ENCODE peak calls at places on chromosomes 2 and 18, in seven cellular contexts. K is neural progenitor cell, X is K562, L is cardiac fibroblast, V is BE2C, H is stomach, D is cardiac muscle cell. N is an unnamed sample.

GRCh38 chr2:48356701-48357322 is 173.1 kb upstream of the STON1 start:
- DNase-seq in V (peak; percentile 6), D (peak; percentile 80), X (no peak), K (no peak), H (no peak), L (peak; percentile 43), N (no peak)

GRCh38 chr2:31725444-31725843 is 144.7 kb upstream of the SRD5A2 start:
- DNase-seq in L (no peak), X (no peak), K (no peak), H (no peak), D (no peak), V (no peak), N (no peak)

GRCh38 chr2:64325477-64325851 is 128.5 kb upstream of the LGALSL start:
- DNase-seq in D (no peak), L (peak; percentile 46), H (no peak), V (no peak), X (no peak), K (no peak), N (no peak)

GRCh38 chr2:158688722-158689121 is 106.4 kb upstream of the DAPL1 start:
- DNase-seq in D (peak; percentile 46), L (peak; percentile 72), X (no peak), K (no peak), H (no peak), V (no peak), N (no peak)

GRCh38 chr2:182228741-182229140 is 198.1 kb downstream of the PDE1A start:
- DNase-seq in K (no peak), X (no peak), V (no peak), H (no peak), D (no peak), L (peak; percentile 76), N (no peak)

GRCh38 chr2:85243101-85244072 is 84.4 kb downstream of the TGOLN2 start:
- DNase-seq in V (peak; percentile 66), K (peak; percentile 80), X (peak; percentile 74), H (peak; percentile 38), L (peak; percentile 28), D (peak; percentile 46), N (peak; percentile 67)

GRCh38 chr2:42200534-42201227 is 31.5 kb downstream of the EML4 start:
- DNase-seq in H (no peak), V (no peak), L (peak; percentile 71), X (no peak), K (no peak), D (peak; percentile 84), N (no peak)

GRCh38 chr2:10071595-10071994 is 8.6 kb downstream of the CYS1 start:
- DNase-seq in X (no peak), L (no peak), K (no peak), D (no peak), V (no peak), H (no peak), N (no peak)

GRCh38 chr2:79585701-79586428 is 73.0 kb downstream of the CTNNA2 start:
- DNase-seq in X (no peak), H (no peak), V (no peak), L (peak; percentile 4), K (no peak), D (no peak), N (no peak)

GRCh38 chr2:75064691-75065396 is 106.4 kb downstream of the POLE4 start:
- DNase-seq in V (peak; percentile 41), L (peak; percentile 69), H (peak; percentile 70), D (peak; percentile 69), X (peak; percentile 68), K (peak; percentile 64), N (peak; percentile 76)

GRCh38 chr2:43185146-43185545 is 41.3 kb downstream of the ZFP36L2 start:
- DNase-seq in L (peak; percentile 47), X (no peak), V (no peak), D (no peak), H (no peak), K (no peak), N (no peak)

GRCh38 chr2:235414422-235414821 is 79.4 kb upstream of the AGAP1 start:
- DNase-seq in L (no peak), X (no peak), K (no peak), H (peak; percentile 60), D (no peak), V (no peak), N (no peak)

GRCh38 chr2:170361359-170361936 is 183.5 kb downstream of the MYO3B start:
- DNase-seq in D (peak; percentile 69), H (peak; percentile 53), X (peak; percentile 57), L (peak; percentile 72), K (peak; percentile 71), V (peak; percentile 28), N (peak; percentile 60)

GRCh38 chr18:77020561-77020960 is 112.0 kb downstream of the MBP start:
- DNase-seq in H (no peak), X (no peak), D (no peak), K (no peak), V (no peak), L (no peak), N (no peak)

GRCh38 chr2:174608866-174609214 is 11.2 kb upstream of the WIPF1 start:
- DNase-seq in H (no peak), L (no peak), V (peak; percentile 14), X (no peak), D (no peak), K (no peak), N (no peak)

GRCh38 chr2:44928660-44929471 is 12.6 kb upstream of the SIX3 start:
- DNase-seq in L (no peak), X (no peak), K (peak; percentile 75), H (no peak), D (no peak), V (no peak), N (no peak)

GRCh38 chr2:145801210-145801609 is 1281.3 kb upstream of the ZEB2 start:
- DNase-seq in V (no peak), L (no peak), H (no peak), X (no peak), K (no peak), D (no peak), N (no peak)

GRCh38 chr2:14524041-14524802 is 108.3 kb upstream of the LRATD1 start:
- DNase-seq in L (peak; percentile 68), H (no peak), V (no peak), K (no peak), D (no peak), X (no peak), N (no peak)

GRCh38 chr2:61639721-61640120 is 101.6 kb upstream of the XPO1 start:
- DNase-seq in X (no peak), V (no peak), L (no peak), K (no peak), D (no peak), H (no peak), N (no peak)

GRCh38 chr2:190649798-190650390 is 1.0 kb downstream of the NAB1 start:
- DNase-seq in X (no peak), L (peak; percentile 57), K (peak; percentile 29), D (peak; percentile 55), H (no peak), V (no peak), N (no peak)

GRCh38 chr2:215664847-215665525 is 229.1 kb upstream of the FN1 start:
- DNase-seq in D (peak; percentile 83), K (no peak), V (no peak), H (no peak), L (peak; percentile 97), X (no peak), N (no peak)

GRCh38 chr2:177403822-177404221 is 11.2 kb downstream of the AGPS start:
- DNase-seq in X (no peak), V (no peak), H (no peak), K (no peak), D (no peak), L (no peak), N (no peak)

GRCh38 chr2:28767367-28767766 is 15.7 kb downstream of the PPP1CB start:
- DNase-seq in V (no peak), H (no peak), K (no peak), X (no peak), D (no peak), L (no peak), N (no peak)
- TF ChIP-seq CTCF in V (no peak), H (no peak), K (no peak), X (no peak), D (no peak), L (no peak), N (no peak)

GRCh38 chr18:29660777-29661176 is 1381.8 kb downstream of the DSC3 start:
- DNase-seq in D (no peak), H (no peak), X (no peak), K (no peak), L (no peak), V (no peak), N (no peak)

GRCh38 chr18:29661924-29662323 is 1380.6 kb downstream of the DSC3 start:
- DNase-seq in D (no peak), L (no peak), V (no peak), X (no peak), H (no peak), K (no peak), N (no peak)

GRCh38 chr18:29664278-29665021 is 1378.1 kb downstream of the DSC3 start:
- DNase-seq in L (no peak), K (no peak), D (no peak), V (no peak), X (no peak), H (no peak), N (no peak)
- H3K4me3 ChIP-seq in L (no peak overlapping the region), K (no peak overlapping the region), D (no peak overlapping the region), V (no peak overlapping the region), X (no peak overlapping the region), H (no peak overlapping the region), N (no peak overlapping the region)

GRCh38 chr2:119212139-119212800 is 11.4 kb upstream of the STEAP3 start:
- DNase-seq in X (no peak), H (no peak), D (peak; percentile 69), V (no peak), K (no peak), L (no peak), N (no peak)

GRCh38 chr2:119206201-119206600 is 17.4 kb upstream of the STEAP3 start:
- DNase-seq in H (no peak), V (no peak), L (no peak), X (no peak), D (no peak), K (no peak), N (no peak)

GRCh38 chr2:119207447-119207846 is 16.2 kb upstream of the STEAP3 start:
- DNase-seq in K (no peak), V (no peak), X (no peak), D (no peak), H (no peak), L (no peak), N (no peak)

GRCh38 chr2:119205001-119205669 is 18.5 kb upstream of the STEAP3 start:
- DNase-seq in H (no peak), L (no peak), K (no peak), X (no peak), D (no peak), V (no peak), N (no peak)

DNA sequence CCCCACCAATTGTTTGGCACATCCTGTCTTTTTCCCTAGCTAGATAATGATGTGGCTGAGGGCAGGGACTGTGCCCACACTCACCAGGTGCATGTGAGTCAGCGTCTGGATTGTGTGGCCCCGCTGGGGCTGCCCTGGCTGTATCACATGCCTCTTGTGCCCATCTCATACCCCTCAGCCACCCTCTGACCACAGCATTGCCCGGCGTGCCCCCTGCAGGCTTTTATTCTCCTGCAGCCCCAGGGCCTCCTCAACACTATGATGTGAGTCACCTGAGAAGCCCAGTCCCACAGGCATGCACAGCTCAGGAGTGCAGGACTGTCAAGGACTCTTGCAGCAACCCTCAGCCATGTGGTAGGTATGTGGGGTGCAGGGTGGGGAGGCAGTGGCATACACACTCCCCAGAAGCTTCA is 14.8 kb upstream of the STEAP3 start:
- DNase-seq in H (no peak), X (no peak), V (no peak), K (no peak), L (peak; percentile 27), D (no peak), N (no peak)
- TF ChIP-seq CTCF in H (no peak), X (no peak), V (no peak), K (no peak), L (no peak), D (no peak), N (no peak)

GRCh38 chr18:7941533-7941932 is 374.4 kb downstream of the PTPRM start:
- DNase-seq in L (no peak), X (no peak), K (no peak), D (no peak), H (peak; percentile 91), V (peak; percentile 16), N (no peak)
- H3K4me3 ChIP-seq in L (no peak overlapping the region), X (no peak overlapping the region), K (no peak overlapping the region), D (no peak overlapping the region), H (no peak overlapping the region), V (no peak overlapping the region), N (no peak overlapping the region)